ENCODE peak calls at places on chromosomes 2 and 18, in six cellular contexts. Z is activated naive CD8-positive, alpha-beta T cell treated with anti-CD3 and anti-CD28 coated beads, Interleukin-2, amount 50 U/mL, for 24 hours; R is stimulated activated CD8-positive, alpha-beta memory T cell treated with anti-CD3 and anti-CD28 coated beads, Interleukin-12 subunit alpha, Interleukin-12 subunit beta, amount 100 ng/mL, for 1 hour; V is CD8-positive, alpha-beta T cell; Y is Daoy; K is endodermal cell. O is an unnamed sample.

GRCh38 chr2:241234962-241235361 is 46.5 kb downstream of the ANO7 start:
- DNase-seq in K (no peak), Z (no peak), R (no peak), V (no peak), Y (no peak), O (no peak)

GRCh38 chr18:4353853-4354418 is 101.2 kb downstream of the DLGAP1 start:
- DNase-seq in Y (no peak), K (no peak), Z (no peak), R (no peak), V (no peak), O (no peak)

GRCh38 chr2:1841461-1841860 is 97.1 kb upstream of the PXDN start:
- DNase-seq in R (no peak), Y (no peak), K (no peak), V (no peak), Z (no peak), O (no peak)

GRCh38 chr2:155662224-155662623 is 670.3 kb downstream of the NR4A2 start:
- DNase-seq in V (no peak), Z (no peak), Y (no peak), K (no peak), R (no peak), O (no peak)

GRCh38 chr18:77862358-77862757 is 612.7 kb downstream of the GALR1 start:
- DNase-seq in Z (no peak), Y (no peak), K (no peak), V (no peak), R (no peak), O (no peak)

GRCh38 chr2:27291865-27292264 is 9.6 kb downstream of the TRIM54 start:
- DNase-seq in Z (no peak), R (no peak), Y (peak), K (peak), V (no peak), O (peak)

GRCh38 chr2:156343940-156344301 is 11.4 kb upstream of the NR4A2 start:
- DNase-seq in V (no peak), Z (no peak), R (no peak), K (no peak), Y (no peak), O (no peak)

GRCh38 chr2:164979113-164979512 is 23.8 kb upstream of the SLC38A11 start:
- DNase-seq in R (no peak), K (no peak), V (no peak), Z (no peak), Y (no peak), O (no peak)

GRCh38 chr18:9737814-9738160 is 29.7 kb downstream of the RAB31 start:
- DNase-seq in V (no peak), K (no peak), R (no peak), Z (no peak), Y (peak), O (no peak)

GRCh38 chr2:74307720-74308119 is 35.5 kb downstream of the SLC4A5 start:
- DNase-seq in Z (no peak), R (no peak), Y (no peak), K (no peak), V (no peak), O (no peak)

GRCh38 chr2:222203031-222203430 is 95.8 kb downstream of the PAX3 start:
- DNase-seq in Y (no peak), R (no peak), Z (no peak), K (no peak), V (no peak), O (no peak)

GRCh38 chr18:70142021-70142420 is 63.5 kb downstream of the RTTN start:
- DNase-seq in K (no peak), R (no peak), V (no peak), Z (no peak), Y (no peak), O (no peak)

GRCh38 chr18:60295776-60296175 is 76.8 kb downstream of the MC4R start:
- DNase-seq in Y (no peak), K (no peak), Z (no peak), V (no peak), R (no peak), O (no peak)